ENCODE peak calls at places on chromosomes 2 and 18, in seven cellular contexts. N, G, M, D, F, T and H are unnamed samples.

GRCh38 chr2:239912938-239913631 is 112.1 kb downstream of the NDUFA10 start:
- DNase-seq in N (no peak), G (no peak), M (no peak), D (peak), F (no peak), T (no peak), H (no peak)

GRCh38 chr2:121372082-121372481 is 87.1 kb upstream of the TFCP2L1 start:
- DNase-seq in N (no peak), G (no peak), M (no peak), D (no peak), F (no peak), T (no peak), H (no peak)

GRCh38 chr18:56062931-56063330 is 474.9 kb upstream of the TCF4 start:
- DNase-seq in N (no peak), G (no peak), M (no peak), D (no peak), F (no peak), T (no peak), H (no peak)

GRCh38 chr2:133362061-133362476 is 206.2 kb downstream of the NCKAP5 start:
- DNase-seq in N (no peak), G (no peak), M (peak), D (no peak), F (peak), T (peak), H (no peak)

GRCh38 chr2:224111576-224111975 is 72.5 kb upstream of the SERPINE2 start:
- DNase-seq in N (no peak), G (no peak), M (peak), D (no peak), F (peak), T (peak), H (no peak)

GRCh38 chr2:144354953-144355352 is 165.0 kb downstream of the ZEB2 start:
- DNase-seq in N (no peak), G (no peak), M (no peak), D (no peak), F (no peak), T (peak), H (no peak)

GRCh38 chr18:35337256-35337655 is 7.0 kb downstream of the ZNF24 start:
- DNase-seq in N (no peak), G (no peak), M (no peak), D (no peak), F (no peak), T (no peak), H (no peak)

GRCh38 chr18:21444465-21445023 is 156.0 kb downstream of the ESCO1 start:
- DNase-seq in N (no peak), G (peak), M (peak), D (no peak), F (peak), T (peak), H (peak)

GRCh38 chr2:15851076-15851693 is 89.2 kb upstream of the MYCN start:
- DNase-seq in N (no peak), G (no peak), M (no peak), D (no peak), F (no peak), T (no peak), H (no peak)

GRCh38 chr2:58965602-58966001 is 724.5 kb upstream of the FANCL start:
- DNase-seq in N (no peak), G (no peak), M (no peak), D (no peak), F (no peak), T (peak), H (no peak)

GRCh38 chr2:86622409-86622877 is 1.2 kb downstream of the RNF103 start:
- DNase-seq in N (peak), G (no peak), M (peak), D (peak), F (peak), T (peak), H (peak)

GRCh38 chr2:95158891-95159619 is 593 bp downstream of the ZNF514 start:
- DNase-seq in N (peak), G (peak), M (peak), D (peak), F (peak), T (peak), H (peak)

GRCh38 chr18:35344736-35345459 is 678 bp upstream of the ZNF24 start:
- DNase-seq in N (no peak), G (no peak), M (no peak), D (peak), F (no peak), T (no peak), H (no peak)

DNA sequence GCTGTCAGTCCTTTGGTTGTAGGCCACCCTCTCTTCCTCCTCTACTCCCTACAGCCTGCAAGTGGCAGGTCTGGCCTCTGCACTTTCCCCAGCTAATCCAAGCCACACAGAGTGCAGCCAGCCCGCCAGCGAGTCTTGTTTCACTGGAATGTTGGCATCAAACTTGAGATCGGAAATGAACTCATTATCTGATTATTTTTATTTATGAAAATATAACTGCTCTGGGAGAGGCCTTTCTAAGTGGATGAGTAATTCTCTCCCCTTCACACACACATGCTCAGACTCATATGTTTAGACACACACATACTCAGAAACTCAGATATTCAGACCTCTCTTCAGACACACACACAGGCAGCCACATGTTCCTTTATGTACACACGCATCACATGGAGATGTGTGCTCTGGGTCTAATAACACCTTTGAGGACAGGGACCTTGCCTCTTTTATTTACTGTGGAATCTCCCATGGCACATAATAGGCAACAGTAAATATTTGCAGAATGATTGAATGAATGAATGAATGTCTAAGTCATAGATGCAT is 151.3 kb downstream of the ZFP36L2 start:
- DNase-seq in N (peak), G (no peak), M (peak), D (peak), F (peak), T (peak), H (no peak)
- TF ChIP-seq CTCF in N (no peak), G (no peak), M (no peak), D (no peak), F (no peak), T (no peak), H (no peak)

DNA sequence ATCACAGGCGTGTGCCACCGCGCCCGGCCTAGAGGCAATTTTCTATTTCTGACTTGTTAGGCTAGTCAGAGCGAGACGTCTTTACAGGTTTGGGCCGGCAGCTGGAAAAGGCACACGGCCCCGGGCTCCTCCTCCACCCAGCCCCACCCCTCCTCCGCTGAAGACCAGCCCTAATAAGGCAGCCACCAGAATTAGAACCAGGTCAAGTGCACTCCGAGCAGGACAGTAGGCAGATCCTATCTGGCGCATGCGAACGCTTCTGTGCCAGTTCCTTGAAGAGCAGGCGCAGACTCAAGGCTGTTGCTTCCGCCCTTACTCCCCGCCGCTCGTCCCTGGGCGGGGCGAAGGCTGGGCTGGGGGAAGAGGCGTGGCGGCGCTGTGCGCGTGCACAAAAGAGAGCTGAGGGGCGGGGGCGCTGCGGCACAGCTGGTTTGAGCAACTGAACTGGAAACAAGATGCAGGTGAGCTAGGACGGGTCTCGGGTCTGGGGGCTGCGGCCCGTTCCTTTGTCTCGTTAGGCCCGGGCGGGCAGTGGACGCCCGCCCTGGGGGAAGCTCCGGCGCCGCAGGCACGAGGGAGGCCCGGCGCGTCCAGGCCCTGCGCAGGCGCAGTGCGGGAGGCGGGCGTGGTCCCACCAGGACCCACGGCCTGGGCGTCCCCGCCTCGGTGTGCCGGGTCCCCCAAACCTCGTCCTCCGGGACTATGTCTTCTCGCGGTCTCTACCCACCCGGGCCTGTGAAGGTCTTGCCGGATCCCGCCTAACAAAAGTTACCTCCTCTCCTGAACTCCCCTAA is at the start of gene PDCL3:
- DNase-seq in N (peak), G (peak), M (peak), D (peak), F (peak), T (peak), H (peak)
- TF ChIP-seq CTCF in N (no peak), G (peak), M (no peak), D (no peak), F (peak), T (no peak), H (no peak)

DNA sequence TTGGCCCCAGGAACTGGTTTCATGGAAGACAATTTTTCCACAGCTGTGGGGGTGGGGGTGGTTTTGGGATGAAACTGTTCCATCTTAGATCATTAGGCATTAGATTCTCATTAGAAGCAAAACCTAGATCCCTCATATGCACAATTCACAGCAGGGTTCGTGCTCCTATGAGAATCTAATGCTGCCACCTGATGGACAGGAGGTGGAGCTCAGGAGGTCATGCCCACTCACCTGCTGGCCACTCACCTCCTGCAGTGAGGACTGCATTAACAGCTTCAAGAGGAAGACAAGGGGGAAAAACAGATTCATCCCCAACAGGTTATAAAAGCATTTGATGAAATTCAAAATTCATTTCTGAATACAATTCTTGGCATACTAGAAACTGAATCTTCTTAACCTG is 38.5 kb downstream of the THAP4 start:
- DNase-seq in N (no peak), G (no peak), M (no peak), D (no peak), F (peak), T (no peak), H (no peak)
- TF ChIP-seq CTCF in N (no peak), G (peak), M (peak), D (peak), F (peak), T (no peak), H (no peak)

DNA sequence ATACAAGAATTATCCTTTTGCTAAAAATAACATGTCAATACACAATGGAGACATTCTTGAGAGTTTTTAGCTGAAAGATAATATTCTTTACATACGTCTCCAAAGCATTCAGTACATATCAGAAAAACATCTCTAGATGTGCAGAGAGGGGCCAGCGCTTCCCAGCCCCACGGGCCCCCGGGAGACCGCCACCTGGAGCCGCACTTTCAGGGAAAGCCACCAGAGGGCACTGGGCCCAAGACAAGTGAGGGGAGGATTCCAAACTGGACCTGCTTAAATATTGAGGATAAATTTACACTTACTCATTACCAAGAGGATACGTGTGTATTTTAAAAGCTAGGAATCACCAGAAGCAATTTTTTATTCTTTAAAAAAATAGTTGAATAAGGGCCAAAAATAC is 499.5 kb downstream of the GALR1 start:
- DNase-seq in N (no peak), G (peak), M (no peak), D (no peak), F (peak), T (no peak), H (peak)
- TF ChIP-seq CTCF in N (no peak), G (peak), M (peak), D (peak), F (no peak), T (no peak), H (peak)

GRCh38 chr2:14427982-14428567 is 204.4 kb upstream of the LRATD1 start:
- DNase-seq in N (peak), G (no peak), M (no peak), D (no peak), F (no peak), T (peak), H (no peak)
- TF ChIP-seq CTCF in N (no peak), G (no peak), M (no peak), D (no peak), F (no peak), T (peak), H (no peak)